ENCODE peak calls at places on chromosomes 6 and 20, in five cellular contexts. Y is cardiac fibroblast, C is HFFc6, W is psoas muscle, P is nephron progenitor cell. J is an unnamed sample.

GRCh38 chr6:18978330-18979128 is 591.4 kb downstream of the RNF144B start:
- DNase-seq in Y (peak), C (no peak), W (no peak), P (no peak), J (peak)

GRCh38 chr6:161273356-161273751 is 507 bp downstream of the AGPAT4 start:
- DNase-seq in Y (peak), C (peak), W (no peak), P (no peak), J (peak)

GRCh38 chr6:41984623-41985022 is 43.0 kb upstream of the CCND3 start:
- DNase-seq in Y (no peak), C (no peak), W (no peak), P (no peak), J (no peak)

GRCh38 chr6:47741807-47742206 is 40.0 kb upstream of the OPN5 start:
- DNase-seq in Y (peak), C (no peak), W (no peak), P (no peak), J (peak)

GRCh38 chr6:16398587-16398986 is 160.2 kb downstream of the GMPR start:
- DNase-seq in Y (peak), C (peak), W (no peak), P (no peak), J (no peak)

GRCh38 chr6:10400330-10400729 is 14.5 kb downstream of the TFAP2A start:
- DNase-seq in Y (no peak), C (peak), W (no peak), P (no peak), J (peak)

GRCh38 chr20:20224806-20225205 is 143.1 kb upstream of the INSM1 start:
- DNase-seq in Y (no peak), C (no peak), W (no peak), P (no peak), J (no peak)

GRCh38 chr6:39214120-39214813 is 15.0 kb downstream of the KCNK5 start:
- DNase-seq in Y (no peak), C (no peak), W (no peak), P (no peak), J (no peak)

GRCh38 chr6:119346450-119346849 is 3.1 kb downstream of the MAN1A1 start:
- DNase-seq in Y (no peak), C (no peak), W (no peak), P (no peak), J (no peak)

GRCh38 chr6:145898376-145898775 is 65.8 kb downstream of the SHPRH start:
- DNase-seq in Y (no peak), C (no peak), W (peak), P (no peak), J (peak)

GRCh38 chr6:37518116-37518515 is 18.4 kb upstream of the CCDC167 start:
- DNase-seq in Y (no peak), C (no peak), W (no peak), P (no peak), J (no peak)

GRCh38 chr6:30556714-30556963 is 350 bp upstream of the GNL1 start:
- DNase-seq in Y (no peak), C (no peak), W (peak), P (peak), J (peak)

GRCh38 chr6:37393530-37393929 is 39.5 kb upstream of the CMTR1 start:
- DNase-seq in Y (no peak), C (no peak), W (no peak), P (no peak), J (no peak)

GRCh38 chr20:25250508-25250907 is 2.6 kb downstream of the PYGB start:
- DNase-seq in Y (no peak), C (no peak), W (no peak), P (no peak), J (peak)

GRCh38 chr6:135537782-135538301 is 40.3 kb upstream of the AHI1 start:
- DNase-seq in Y (peak), C (peak), W (no peak), P (no peak), J (peak)

GRCh38 chr6:28209753-28210535 is 15.1 kb upstream of the ZSCAN9 start:
- DNase-seq in Y (no peak), C (no peak), W (no peak), P (no peak), J (no peak)

GRCh38 chr6:26234421-26235239 is 130.4 kb upstream of the BTN3A2 start:
- DNase-seq in Y (peak), C (peak), W (peak), P (peak), J (peak)

GRCh38 chr20:48012401-48012974 is 227.2 kb upstream of the SULF2 start:
- DNase-seq in Y (peak), C (no peak), W (no peak), P (no peak), J (peak)

GRCh38 chr6:93549868-93550267 is 130.5 kb upstream of the EPHA7 start:
- DNase-seq in Y (no peak), C (no peak), W (no peak), P (no peak), J (no peak)

GRCh38 chr20:10093087-10093591 is 58.4 kb downstream of the ANKEF1 start:
- DNase-seq in Y (peak), C (peak), W (no peak), P (no peak), J (peak)

GRCh38 chr20:1196634-1197033 is 6.6 kb upstream of the C20orf202 start:
- DNase-seq in Y (no peak), C (no peak), W (no peak), P (no peak), J (no peak)

GRCh38 chr6:106964954-106965353 is 9.6 kb downstream of the CD24 start:
- DNase-seq in Y (no peak), C (no peak), W (no peak), P (no peak), J (no peak)

GRCh38 chr6:106964099-106964498 is 10.4 kb downstream of the CD24 start:
- DNase-seq in Y (no peak), C (no peak), W (no peak), P (no peak), J (no peak)

GRCh38 chr6:106966671-106967522 is 7.6 kb downstream of the CD24 start:
- DNase-seq in Y (no peak), C (no peak), W (no peak), P (no peak), J (no peak)

GRCh38 chr6:106967936-106968555 is 6.5 kb downstream of the CD24 start:
- DNase-seq in Y (no peak), C (no peak), W (no peak), P (no peak), J (no peak)

DNA sequence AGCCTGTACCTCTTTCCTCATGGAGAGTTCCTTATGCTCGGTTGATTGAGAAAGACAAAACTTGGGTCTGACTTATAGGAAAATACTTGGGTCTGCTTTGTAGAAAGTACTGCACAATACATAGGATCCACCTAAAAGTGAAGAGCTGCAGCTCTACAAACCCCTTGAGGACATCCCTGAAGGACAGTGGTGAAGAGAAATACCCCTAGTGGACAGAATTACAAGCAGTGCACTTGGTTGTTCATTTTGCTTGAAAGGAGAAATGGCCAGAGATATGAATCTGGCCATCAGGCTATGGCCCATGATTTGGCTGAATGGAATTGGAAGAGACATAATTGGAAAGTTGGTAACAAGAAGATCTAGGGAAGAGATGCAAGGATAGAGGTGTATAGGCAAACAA is 8.3 kb downstream of the CD24 start:
- DNase-seq in Y (no peak), C (no peak), W (no peak), P (no peak), J (no peak)
- TF ChIP-seq CTCF in Y (no peak), C (peak), W (no peak), P (no peak), J (no peak)

GRCh38 chr6:2939315-2940009 is 31.9 kb downstream of the SERPINB6 start:
- DNase-seq in Y (no peak), C (no peak), W (no peak), P (no peak), J (no peak)

GRCh38 chr6:2937627-2938003 is 33.8 kb downstream of the SERPINB6 start:
- DNase-seq in Y (no peak), C (no peak), W (no peak), P (no peak), J (no peak)

GRCh38 chr6:2940010-2940850 is 31.1 kb downstream of the SERPINB6 start:
- DNase-seq in Y (no peak), C (no peak), W (no peak), P (no peak), J (no peak)

GRCh38 chr6:2938004-2938631 is 33.2 kb downstream of the SERPINB6 start:
- DNase-seq in Y (no peak), C (no peak), W (no peak), P (no peak), J (no peak)

DNA sequence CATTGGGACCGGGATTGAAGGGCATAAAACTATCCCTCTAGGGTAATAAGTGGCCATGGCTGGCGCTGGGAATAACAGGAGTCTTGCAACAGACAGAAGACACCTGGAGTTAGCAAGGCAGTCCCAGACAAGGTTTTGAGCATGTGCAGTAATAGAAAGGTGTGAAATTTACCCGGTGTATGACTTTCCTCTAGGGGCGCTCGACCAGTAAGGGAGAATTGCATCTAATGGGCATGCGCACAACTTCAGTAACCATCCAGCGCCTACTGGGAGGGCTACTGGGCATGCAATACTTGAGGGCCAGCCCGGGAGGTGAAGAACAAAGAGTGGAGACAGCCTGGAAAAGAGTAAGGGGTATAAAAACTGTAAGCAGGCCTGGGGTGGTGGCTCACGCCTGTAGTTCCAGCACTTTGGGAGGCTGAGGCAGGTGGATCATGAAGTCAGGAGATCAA is 32.7 kb downstream of the SERPINB6 start:
- DNase-seq in Y (peak), C (no peak), W (no peak), P (no peak), J (no peak)
- TF ChIP-seq CTCF in Y (peak), C (peak), W (no peak), P (no peak), J (no peak)

GRCh38 chr20:58892126-58892931 is 39.8 kb downstream of the GNAS start:
- DNase-seq in Y (peak), C (peak), W (peak), P (peak), J (peak)
- TF ChIP-seq CTCF in Y (no peak), C (peak), W (no peak), P (no peak), J (no peak)

GRCh38 chr6:13397359-13398080 is 69.2 kb upstream of the TBC1D7 start:
- DNase-seq in Y (no peak), C (no peak), W (no peak), P (no peak), J (no peak)
- TF ChIP-seq CTCF in Y (peak), C (peak), W (no peak), P (no peak), J (peak)

GRCh38 chr6:33774774-33775173 is 14.2 kb downstream of the LEMD2 start:
- DNase-seq in Y (no peak), C (no peak), W (no peak), P (no peak), J (no peak)
- TF ChIP-seq CTCF in Y (no peak), C (no peak), W (no peak), P (no peak), J (no peak)

DNA sequence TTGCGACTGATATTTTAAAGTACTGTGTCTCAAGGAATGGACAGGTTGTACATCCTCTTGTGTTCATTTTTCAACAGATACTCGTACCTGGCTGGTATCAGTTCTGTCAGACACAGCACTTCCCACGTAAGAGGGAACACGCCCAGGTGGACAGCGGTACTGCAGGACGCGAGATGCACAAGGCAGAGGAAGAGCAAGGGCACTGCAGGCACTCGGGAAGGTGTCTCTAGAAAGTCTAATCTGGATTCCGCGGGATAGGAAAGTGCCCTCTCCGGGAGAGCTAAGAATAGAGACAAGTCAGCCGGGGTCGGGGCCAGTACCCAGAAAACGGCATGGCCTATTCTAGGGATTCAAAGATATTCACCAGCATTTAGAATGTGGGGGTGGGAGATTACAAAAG is 94.2 kb upstream of the MBOAT1 start:
- DNase-seq in Y (no peak), C (no peak), W (no peak), P (no peak), J (no peak)
- TF ChIP-seq CTCF in Y (no peak), C (peak), W (no peak), P (no peak), J (no peak)

GRCh38 chr20:43444107-43444506 is 13.6 kb upstream of the SRSF6 start:
- DNase-seq in Y (no peak), C (no peak), W (no peak), P (no peak), J (no peak)

GRCh38 chr20:43438578-43439316 is 18.9 kb upstream of the SRSF6 start:
- DNase-seq in Y (no peak), C (no peak), W (no peak), P (no peak), J (no peak)

GRCh38 chr20:43446361-43446879 is 11.3 kb upstream of the SRSF6 start:
- DNase-seq in Y (no peak), C (peak), W (no peak), P (no peak), J (peak)

GRCh38 chr20:43440531-43440930 is 17.2 kb upstream of the SRSF6 start:
- DNase-seq in Y (no peak), C (no peak), W (no peak), P (no peak), J (no peak)

DNA sequence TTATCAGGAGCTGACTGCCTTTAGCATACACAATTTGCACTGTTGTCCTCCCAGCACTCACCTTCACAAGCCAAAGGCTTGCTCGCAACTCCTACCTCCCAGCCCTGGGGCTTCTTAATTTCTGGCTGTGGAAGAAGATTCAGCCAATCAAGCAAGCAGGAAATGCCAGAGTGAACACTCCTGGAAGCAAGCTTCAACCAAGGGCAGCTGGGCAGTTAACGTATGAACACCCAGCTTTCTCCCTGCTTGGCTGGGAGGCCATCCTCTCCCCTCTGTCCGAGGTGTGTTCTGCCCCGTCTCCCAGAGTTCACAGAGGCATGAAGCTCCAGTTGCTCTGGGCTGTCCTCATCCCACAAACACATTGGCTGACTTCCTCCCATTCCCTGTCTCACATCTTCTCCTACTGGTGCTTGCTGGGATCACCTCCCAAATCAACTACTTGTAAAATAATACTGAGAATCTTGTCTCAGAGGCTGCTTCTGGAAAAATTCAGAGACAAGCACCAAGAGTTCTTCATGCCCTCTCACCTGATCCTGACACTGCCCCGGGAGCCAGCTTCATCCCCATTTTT is 15.3 kb upstream of the SRSF6 start:
- DNase-seq in Y (peak), C (peak), W (no peak), P (no peak), J (no peak)
- TF ChIP-seq CTCF in Y (peak), C (peak), W (no peak), P (peak), J (no peak)

DNA sequence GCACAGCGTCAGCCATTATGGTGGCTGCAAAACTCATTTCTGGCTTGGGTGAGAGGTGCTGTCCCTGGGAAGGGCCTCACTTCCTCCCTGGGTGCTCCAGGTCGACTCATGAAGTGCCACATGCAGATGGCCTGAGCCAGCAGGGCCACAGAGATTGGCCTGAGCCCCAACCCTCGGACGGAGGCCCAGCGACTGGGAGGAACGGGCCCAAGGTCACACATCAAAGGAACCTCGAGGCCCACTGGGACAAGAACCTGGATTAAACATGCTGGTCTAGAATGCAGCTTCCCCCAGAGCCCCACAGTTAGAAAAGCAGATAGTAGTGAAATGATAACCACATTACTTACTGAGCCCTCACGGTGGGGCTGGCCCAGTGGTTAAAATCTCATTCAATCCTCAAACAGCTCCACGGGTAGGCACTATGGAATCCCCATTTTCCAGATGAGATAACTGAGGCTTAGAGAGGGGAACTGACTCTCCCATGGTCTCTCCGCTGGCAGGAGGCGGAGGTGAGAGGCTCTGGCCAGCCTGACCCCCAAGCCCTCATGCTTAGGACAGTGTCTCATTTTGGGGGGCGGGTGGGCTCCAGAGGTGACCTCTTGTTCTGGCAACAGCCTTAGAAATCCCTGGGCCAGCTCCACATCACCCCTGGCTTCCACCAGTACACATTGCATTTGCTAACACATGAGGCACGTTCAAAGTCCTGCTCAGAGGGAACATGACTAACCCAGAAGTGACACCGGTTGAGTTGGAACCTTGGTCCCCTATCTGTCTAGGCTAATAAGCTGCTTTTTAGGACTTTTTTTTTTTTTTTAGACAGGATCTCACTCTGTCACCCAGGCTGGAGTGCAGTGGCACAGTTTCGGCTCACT is 53.0 kb downstream of the SRC start:
- DNase-seq in Y (no peak), C (no peak), W (no peak), P (no peak), J (no peak)
- TF ChIP-seq CTCF in Y (no peak), C (peak), W (no peak), P (no peak), J (no peak)

DNA sequence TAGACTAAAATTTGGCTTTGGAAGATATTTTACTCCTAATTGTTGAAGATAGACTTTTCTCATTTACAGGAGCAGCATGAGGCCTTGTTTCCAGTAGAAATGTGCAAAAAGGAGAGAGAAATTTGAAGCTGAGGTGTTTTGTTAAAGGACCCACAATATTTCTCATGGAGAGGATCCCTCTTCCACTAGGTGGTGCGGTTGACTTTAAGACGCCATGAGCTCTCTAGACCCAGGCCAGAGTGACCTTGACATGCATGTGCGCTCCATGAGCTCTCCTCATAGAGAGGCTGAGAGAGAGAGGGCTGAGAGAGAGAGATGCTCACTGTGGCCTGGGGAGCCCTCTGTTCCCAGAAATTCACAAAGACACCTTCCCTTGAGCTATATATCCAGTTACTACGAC is 861.2 kb upstream of the EYS start:
- DNase-seq in Y (no peak), C (no peak), W (no peak), P (no peak), J (no peak)
- TF ChIP-seq CTCF in Y (no peak), C (no peak), W (no peak), P (no peak), J (no peak)

GRCh38 chr20:16518068-16518783 is 55.0 kb downstream of the KIF16B start:
- DNase-seq in Y (peak), C (no peak), W (no peak), P (peak), J (peak)
- TF ChIP-seq CTCF in Y (peak), C (peak), W (peak), P (peak), J (peak)

J was measured in RWPE1.